ENCODE peak calls at places on chromosome 5, in seven cellular contexts. One of them, this sample, is unnamed.

GRCh38 chr5:71891856-71892255 is 172.8 kb downstream of the CARTPT start:
- DNase-seq in activated T-helper 1 cell treated with Interleukin-2 at 50 U/mL for 16 hours: no peak
- DNase-seq in GM20000: no peak
- DNase-seq in left lobe of liver: no peak
- DNase-seq in neural crest cell: no peak
- DNase-seq in spleen: no peak
- DNase-seq in HFFc6: peak
- DNase-seq in this sample: no peak

GRCh38 chr5:123180178-123180577 is 91.1 kb downstream of the PRDM6 start:
- DNase-seq in GM20000: no peak
- DNase-seq in neural crest cell: no peak
- DNase-seq in HFFc6: no peak
- DNase-seq in spleen: no peak
- DNase-seq in activated T-helper 1 cell treated with Interleukin-2 at 50 U/mL for 16 hours: no peak
- DNase-seq in left lobe of liver: peak
- DNase-seq in this sample: no peak

GRCh38 chr5:159849437-159850191 is 66.7 kb upstream of the ADRA1B start:
- DNase-seq in left lobe of liver: no peak
- DNase-seq in activated T-helper 1 cell treated with Interleukin-2 at 50 U/mL for 16 hours: no peak
- DNase-seq in HFFc6: peak
- DNase-seq in GM20000: no peak
- DNase-seq in spleen: no peak
- DNase-seq in neural crest cell: no peak
- DNase-seq in this sample: no peak

GRCh38 chr5:35324679-35325078 is 94.4 kb upstream of the PRLR start:
- DNase-seq in left lobe of liver: no peak
- DNase-seq in HFFc6: no peak
- DNase-seq in neural crest cell: no peak
- DNase-seq in activated T-helper 1 cell treated with Interleukin-2 at 50 U/mL for 16 hours: no peak
- DNase-seq in spleen: no peak
- DNase-seq in GM20000: no peak
- DNase-seq in this sample: no peak

GRCh38 chr5:124408738-124409453 is 337.5 kb downstream of the ZNF608 start:
- DNase-seq in HFFc6: no peak
- DNase-seq in GM20000: no peak
- DNase-seq in spleen: no peak
- DNase-seq in left lobe of liver: no peak
- DNase-seq in neural crest cell: no peak
- DNase-seq in activated T-helper 1 cell treated with Interleukin-2 at 50 U/mL for 16 hours: no peak
- DNase-seq in this sample: no peak

GRCh38 chr5:130720355-130720754 is 444.7 kb downstream of the HINT1 start:
- DNase-seq in activated T-helper 1 cell treated with Interleukin-2 at 50 U/mL for 16 hours: no peak
- DNase-seq in spleen: no peak
- DNase-seq in neural crest cell: no peak
- DNase-seq in GM20000: no peak
- DNase-seq in left lobe of liver: no peak
- DNase-seq in HFFc6: no peak
- DNase-seq in this sample: peak

GRCh38 chr5:71836084-71836483 is 117.0 kb downstream of the CARTPT start:
- DNase-seq in activated T-helper 1 cell treated with Interleukin-2 at 50 U/mL for 16 hours: no peak
- DNase-seq in neural crest cell: no peak
- DNase-seq in HFFc6: peak
- DNase-seq in left lobe of liver: no peak
- DNase-seq in spleen: no peak
- DNase-seq in GM20000: no peak
- DNase-seq in this sample: no peak

GRCh38 chr5:171673328-171673727 is 112.3 kb upstream of the SMIM23 start:
- DNase-seq in neural crest cell: no peak
- DNase-seq in activated T-helper 1 cell treated with Interleukin-2 at 50 U/mL for 16 hours: no peak
- DNase-seq in left lobe of liver: peak
- DNase-seq in spleen: no peak
- DNase-seq in HFFc6: no peak
- DNase-seq in GM20000: no peak
- DNase-seq in this sample: peak

GRCh38 chr5:134403951-134404350 is 7.7 kb downstream of the CDKN2AIPNL start:
- DNase-seq in spleen: no peak
- DNase-seq in neural crest cell: no peak
- DNase-seq in HFFc6: no peak
- DNase-seq in activated T-helper 1 cell treated with Interleukin-2 at 50 U/mL for 16 hours: no peak
- DNase-seq in GM20000: no peak
- DNase-seq in left lobe of liver: no peak
- DNase-seq in this sample: no peak

GRCh38 chr5:138989720-138990119 is 114.6 kb upstream of the LRRTM2 start:
- DNase-seq in neural crest cell: no peak
- DNase-seq in activated T-helper 1 cell treated with Interleukin-2 at 50 U/mL for 16 hours: no peak
- DNase-seq in HFFc6: peak
- DNase-seq in left lobe of liver: no peak
- DNase-seq in spleen: no peak
- DNase-seq in GM20000: no peak
- DNase-seq in this sample: no peak

GRCh38 chr5:129664336-129664937 is 83.5 kb upstream of the MINAR2 start:
- DNase-seq in spleen: no peak
- DNase-seq in HFFc6: peak
- DNase-seq in GM20000: peak
- DNase-seq in left lobe of liver: no peak
- DNase-seq in neural crest cell: peak
- DNase-seq in activated T-helper 1 cell treated with Interleukin-2 at 50 U/mL for 16 hours: no peak
- DNase-seq in this sample: peak

GRCh38 chr5:75156585-75156984 is 80.1 kb downstream of the ANKRD31 start:
- DNase-seq in HFFc6: no peak
- DNase-seq in left lobe of liver: no peak
- DNase-seq in GM20000: no peak
- DNase-seq in activated T-helper 1 cell treated with Interleukin-2 at 50 U/mL for 16 hours: no peak
- DNase-seq in spleen: no peak
- DNase-seq in neural crest cell: no peak
- DNase-seq in this sample: no peak

GRCh38 chr5:79020861-79021561 is 35.9 kb upstream of the ARSB start:
- DNase-seq in neural crest cell: peak
- DNase-seq in HFFc6: peak
- DNase-seq in GM20000: peak
- DNase-seq in activated T-helper 1 cell treated with Interleukin-2 at 50 U/mL for 16 hours: no peak
- DNase-seq in spleen: no peak
- DNase-seq in left lobe of liver: no peak
- DNase-seq in this sample: peak

GRCh38 chr5:178387061-178387855 is 154.7 kb upstream of the PHYKPL start:
- DNase-seq in spleen: no peak
- DNase-seq in activated T-helper 1 cell treated with Interleukin-2 at 50 U/mL for 16 hours: no peak
- DNase-seq in GM20000: no peak
- DNase-seq in left lobe of liver: no peak
- DNase-seq in neural crest cell: no peak
- DNase-seq in HFFc6: no peak
- DNase-seq in this sample: no peak

GRCh38 chr5:54259090-54259489 is 51.3 kb downstream of the ARL15 start:
- DNase-seq in spleen: no peak
- DNase-seq in neural crest cell: no peak
- DNase-seq in GM20000: no peak
- DNase-seq in left lobe of liver: no peak
- DNase-seq in activated T-helper 1 cell treated with Interleukin-2 at 50 U/mL for 16 hours: no peak
- DNase-seq in HFFc6: peak
- DNase-seq in this sample: no peak

GRCh38 chr5:72785796-72786195 is 30.7 kb upstream of the TNPO1 start:
- DNase-seq in left lobe of liver: no peak
- DNase-seq in neural crest cell: no peak
- DNase-seq in GM20000: no peak
- DNase-seq in activated T-helper 1 cell treated with Interleukin-2 at 50 U/mL for 16 hours: no peak
- DNase-seq in spleen: no peak
- DNase-seq in HFFc6: no peak
- DNase-seq in this sample: no peak

GRCh38 chr5:157912621-157913325 is 53.8 kb upstream of the CLINT1 start:
- DNase-seq in GM20000: no peak
- DNase-seq in HFFc6: no peak
- DNase-seq in activated T-helper 1 cell treated with Interleukin-2 at 50 U/mL for 16 hours: no peak
- DNase-seq in left lobe of liver: no peak
- DNase-seq in neural crest cell: no peak
- DNase-seq in spleen: no peak
- DNase-seq in this sample: peak

GRCh38 chr5:150734579-150735384 is 24.0 kb downstream of the DCTN4 start:
- DNase-seq in activated T-helper 1 cell treated with Interleukin-2 at 50 U/mL for 16 hours: no peak
- DNase-seq in GM20000: peak
- DNase-seq in spleen: peak
- DNase-seq in left lobe of liver: no peak
- DNase-seq in neural crest cell: no peak
- DNase-seq in HFFc6: no peak
- DNase-seq in this sample: no peak

GRCh38 chr5:141514330-141515111 is 25.6 kb downstream of the PCDHGC5 start:
- DNase-seq in GM20000: no peak
- DNase-seq in HFFc6: peak
- DNase-seq in activated T-helper 1 cell treated with Interleukin-2 at 50 U/mL for 16 hours: no peak
- DNase-seq in neural crest cell: no peak
- DNase-seq in left lobe of liver: no peak
- DNase-seq in spleen: no peak
- DNase-seq in this sample: no peak

GRCh38 chr5:139561655-139562451 is 714 bp downstream of the UBE2D2 start:
- DNase-seq in activated T-helper 1 cell treated with Interleukin-2 at 50 U/mL for 16 hours: no peak
- DNase-seq in spleen: peak
- DNase-seq in neural crest cell: peak
- DNase-seq in GM20000: peak
- DNase-seq in HFFc6: peak
- DNase-seq in left lobe of liver: no peak
- DNase-seq in this sample: peak

GRCh38 chr5:143924311-143924710 is 112.3 kb downstream of the HMHB1 start:
- DNase-seq in left lobe of liver: no peak
- DNase-seq in neural crest cell: no peak
- DNase-seq in spleen: no peak
- DNase-seq in HFFc6: peak
- DNase-seq in activated T-helper 1 cell treated with Interleukin-2 at 50 U/mL for 16 hours: no peak
- DNase-seq in GM20000: no peak
- DNase-seq in this sample: no peak

GRCh38 chr5:67493676-67494075 is 297.1 kb upstream of the CD180 start:
- DNase-seq in spleen: no peak
- DNase-seq in neural crest cell: no peak
- DNase-seq in GM20000: peak
- DNase-seq in HFFc6: peak
- DNase-seq in left lobe of liver: peak
- DNase-seq in activated T-helper 1 cell treated with Interleukin-2 at 50 U/mL for 16 hours: no peak
- DNase-seq in this sample: peak

GRCh38 chr5:61313960-61314681 is 17.9 kb upstream of the ZSWIM6 start:
- DNase-seq in neural crest cell: no peak
- DNase-seq in HFFc6: peak
- DNase-seq in spleen: no peak
- DNase-seq in left lobe of liver: no peak
- DNase-seq in GM20000: no peak
- DNase-seq in activated T-helper 1 cell treated with Interleukin-2 at 50 U/mL for 16 hours: no peak
- DNase-seq in this sample: peak

GRCh38 chr5:71699233-71699632 is 19.8 kb upstream of the CARTPT start:
- DNase-seq in HFFc6: no peak
- DNase-seq in activated T-helper 1 cell treated with Interleukin-2 at 50 U/mL for 16 hours: no peak
- DNase-seq in neural crest cell: no peak
- DNase-seq in GM20000: no peak
- DNase-seq in left lobe of liver: no peak
- DNase-seq in spleen: no peak
- DNase-seq in this sample: no peak

GRCh38 chr5:28499764-28500290 is 1461.4 kb upstream of the CDH9 start:
- DNase-seq in left lobe of liver: no peak
- DNase-seq in HFFc6: no peak
- DNase-seq in activated T-helper 1 cell treated with Interleukin-2 at 50 U/mL for 16 hours: no peak
- DNase-seq in GM20000: no peak
- DNase-seq in neural crest cell: no peak
- DNase-seq in spleen: no peak
- DNase-seq in this sample: no peak

GRCh38 chr5:14039576-14039975 is 95.1 kb upstream of the DNAH5 start:
- DNase-seq in GM20000: no peak
- DNase-seq in activated T-helper 1 cell treated with Interleukin-2 at 50 U/mL for 16 hours: no peak
- DNase-seq in HFFc6: peak
- DNase-seq in left lobe of liver: no peak
- DNase-seq in spleen: no peak
- DNase-seq in neural crest cell: no peak
- DNase-seq in this sample: no peak

GRCh38 chr5:141477815-141478214 is 2.0 kb downstream of the PCDHGC3 start:
- DNase-seq in spleen: no peak
- DNase-seq in HFFc6: peak
- DNase-seq in neural crest cell: no peak
- DNase-seq in GM20000: no peak
- DNase-seq in left lobe of liver: no peak
- DNase-seq in activated T-helper 1 cell treated with Interleukin-2 at 50 U/mL for 16 hours: no peak
- DNase-seq in this sample: no peak

GRCh38 chr5:147789820-147790219 is 7.3 kb upstream of the JAKMIP2 start:
- DNase-seq in HFFc6: no peak
- DNase-seq in activated T-helper 1 cell treated with Interleukin-2 at 50 U/mL for 16 hours: no peak
- DNase-seq in neural crest cell: no peak
- DNase-seq in spleen: no peak
- DNase-seq in GM20000: no peak
- DNase-seq in left lobe of liver: no peak
- DNase-seq in this sample: no peak

GRCh38 chr5:134130239-134130945 is 15.9 kb downstream of the TCF7 start:
- DNase-seq in spleen: peak
- DNase-seq in GM20000: no peak
- DNase-seq in neural crest cell: no peak
- DNase-seq in left lobe of liver: no peak
- DNase-seq in HFFc6: no peak
- DNase-seq in activated T-helper 1 cell treated with Interleukin-2 at 50 U/mL for 16 hours: no peak
- DNase-seq in this sample: no peak

GRCh38 chr5:64767959-64768357 is 533 bp downstream of the SREK1IP1 start:
- DNase-seq in GM20000: no peak
- DNase-seq in left lobe of liver: peak
- DNase-seq in neural crest cell: peak
- DNase-seq in HFFc6: no peak
- DNase-seq in spleen: peak
- DNase-seq in activated T-helper 1 cell treated with Interleukin-2 at 50 U/mL for 16 hours: no peak
- DNase-seq in this sample: no peak

This sample was measured in RPMI8226.